ENCODE peak calls at places on chromosomes 5 and 9, in five cellular contexts. One of them, this sample, is unnamed.

GRCh38 chr9:23590601-23591000 is 235.4 kb downstream of the ELAVL2 start:
- DNase-seq in NCI-H748 treated with DMSO at 0.1 percent for 48 hours: no peak
- DNase-seq in midbrain: no peak
- DNase-seq in fibroblast of the aortic adventitia: no peak
- DNase-seq in foreskin fibroblast: no peak
- DNase-seq in this sample: no peak

GRCh38 chr5:135304352-135305221 is 94.4 kb downstream of the MACROH2A1 start:
- DNase-seq in NCI-H748 treated with DMSO at 0.1 percent for 48 hours: no peak
- DNase-seq in midbrain: no peak
- DNase-seq in fibroblast of the aortic adventitia: no peak
- DNase-seq in foreskin fibroblast: no peak
- DNase-seq in this sample: peak; percentile 87

GRCh38 chr5:547086-547924 is 23.1 kb upstream of the SLC9A3 start:
- DNase-seq in NCI-H748 treated with DMSO at 0.1 percent for 48 hours: no peak
- DNase-seq in midbrain: no peak
- DNase-seq in fibroblast of the aortic adventitia: no peak
- DNase-seq in foreskin fibroblast: no peak
- DNase-seq in this sample: no peak

GRCh38 chr5:135207866-135208265 is 173.8 kb upstream of the PITX1 start:
- DNase-seq in NCI-H748 treated with DMSO at 0.1 percent for 48 hours: no peak
- DNase-seq in midbrain: no peak
- DNase-seq in fibroblast of the aortic adventitia: no peak
- DNase-seq in foreskin fibroblast: peak; percentile 13
- DNase-seq in this sample: no peak

GRCh38 chr5:27568811-27569210 is 530.4 kb upstream of the CDH9 start:
- DNase-seq in NCI-H748 treated with DMSO at 0.1 percent for 48 hours: no peak
- DNase-seq in midbrain: no peak
- DNase-seq in fibroblast of the aortic adventitia: peak; percentile 45
- DNase-seq in foreskin fibroblast: no peak
- DNase-seq in this sample: no peak

GRCh38 chr9:708556-709432 is 132.7 kb upstream of the DMRT1 start:
- DNase-seq in NCI-H748 treated with DMSO at 0.1 percent for 48 hours: no peak
- DNase-seq in midbrain: no peak
- DNase-seq in fibroblast of the aortic adventitia: peak; percentile 30
- DNase-seq in foreskin fibroblast: no peak
- DNase-seq in this sample: no peak

GRCh38 chr9:134559013-134559412 is 82.6 kb upstream of the COL5A1 start:
- DNase-seq in NCI-H748 treated with DMSO at 0.1 percent for 48 hours: no peak
- DNase-seq in midbrain: no peak
- DNase-seq in fibroblast of the aortic adventitia: no peak
- DNase-seq in foreskin fibroblast: no peak
- DNase-seq in this sample: peak; percentile 75

GRCh38 chr5:37703841-37704241 is 136.0 kb downstream of the GDNF start:
- DNase-seq in NCI-H748 treated with DMSO at 0.1 percent for 48 hours: no peak
- DNase-seq in midbrain: no peak
- DNase-seq in fibroblast of the aortic adventitia: peak; percentile 28
- DNase-seq in foreskin fibroblast: peak; percentile 24
- DNase-seq in this sample: no peak

GRCh38 chr9:33791117-33791516 is 4.2 kb upstream of the PRSS3 start:
- DNase-seq in NCI-H748 treated with DMSO at 0.1 percent for 48 hours: no peak
- DNase-seq in midbrain: no peak
- DNase-seq in fibroblast of the aortic adventitia: peak; percentile 56
- DNase-seq in foreskin fibroblast: peak; percentile 81
- DNase-seq in this sample: no peak

GRCh38 chr5:76402251-76402879 is 720 bp upstream of the IQGAP2 start:
- DNase-seq in NCI-H748 treated with DMSO at 0.1 percent for 48 hours: peak; percentile 68
- DNase-seq in midbrain: no peak
- DNase-seq in fibroblast of the aortic adventitia: no peak
- DNase-seq in foreskin fibroblast: peak; percentile 3
- DNase-seq in this sample: no peak

GRCh38 chr9:34262971-34263370 is 66.1 kb downstream of the KIF24 start:
- DNase-seq in NCI-H748 treated with DMSO at 0.1 percent for 48 hours: no peak
- DNase-seq in midbrain: no peak
- DNase-seq in fibroblast of the aortic adventitia: no peak
- DNase-seq in foreskin fibroblast: no peak
- DNase-seq in this sample: no peak

GRCh38 chr9:33311953-33312352 is 21.6 kb downstream of the NFX1 start:
- DNase-seq in NCI-H748 treated with DMSO at 0.1 percent for 48 hours: no peak
- DNase-seq in midbrain: no peak
- DNase-seq in fibroblast of the aortic adventitia: no peak
- DNase-seq in foreskin fibroblast: peak; percentile 43
- DNase-seq in this sample: no peak

GRCh38 chr5:1185652-1186350 is 15.6 kb upstream of the SLC6A19 start:
- DNase-seq in NCI-H748 treated with DMSO at 0.1 percent for 48 hours: no peak
- DNase-seq in midbrain: no peak
- DNase-seq in fibroblast of the aortic adventitia: no peak
- DNase-seq in foreskin fibroblast: no peak
- DNase-seq in this sample: no peak

GRCh38 chr5:1910861-1911772 is 28.4 kb upstream of the IRX4 start:
- DNase-seq in NCI-H748 treated with DMSO at 0.1 percent for 48 hours: no peak
- DNase-seq in midbrain: no peak
- DNase-seq in fibroblast of the aortic adventitia: no peak
- DNase-seq in foreskin fibroblast: no peak
- DNase-seq in this sample: no peak